ENCODE peak calls at places on chromosomes 5 and 9, in five cellular contexts. C is M059J, R is upper lobe of right lung, V is fibroblast of villous mesenchyme, I is heart left ventricle. N is an unnamed sample.

GRCh38 chr9:129178983-129179382 is 922 bp upstream of the IER5L start:
- DNase-seq in I (no peak), R (no peak), V (no peak), C (no peak), N (no peak)

GRCh38 chr9:121652037-121652837 is 803 bp downstream of the DAB2IP start:
- DNase-seq in V (peak), C (no peak), I (peak), R (no peak), N (no peak)

GRCh38 chr9:115593587-115594091 is 475.7 kb upstream of the TNC start:
- DNase-seq in I (no peak), R (no peak), C (peak), V (peak), N (no peak)

GRCh38 chr9:127541865-127542264 is 70.2 kb upstream of the STXBP1 start:
- DNase-seq in C (no peak), I (peak), V (peak), R (peak), N (no peak)

GRCh38 chr5:160083012-160083436 is 36.2 kb downstream of the PWWP2A start:
- DNase-seq in C (peak), I (no peak), R (no peak), V (peak), N (no peak)

GRCh38 chr5:94977437-94977836 is 307.5 kb downstream of the MCTP1 start:
- DNase-seq in R (no peak), C (no peak), I (no peak), V (no peak), N (no peak)

GRCh38 chr5:95382843-95383242 is 8.3 kb upstream of the FAM81B start:
- DNase-seq in I (no peak), V (no peak), R (no peak), C (peak), N (no peak)

GRCh38 chr5:79020861-79021561 is 35.9 kb upstream of the ARSB start:
- DNase-seq in I (peak), V (peak), C (peak), R (peak), N (no peak)

GRCh38 chr5:116476903-116477537 is 97.6 kb downstream of the SEMA6A start:
- DNase-seq in V (no peak), I (no peak), C (no peak), R (no peak), N (no peak)

GRCh38 chr5:159045165-159045811 is 54.4 kb downstream of the EBF1 start:
- DNase-seq in V (no peak), I (no peak), R (no peak), C (no peak), N (no peak)

GRCh38 chr9:38154501-38155421 is 85.7 kb upstream of the SHB start:
- DNase-seq in C (peak), R (no peak), V (no peak), I (no peak), N (no peak)

GRCh38 chr9:13351768-13352386 is 72.4 kb upstream of the MPDZ start:
- DNase-seq in V (peak), R (no peak), I (no peak), C (peak), N (no peak)

GRCh38 chr5:100901851-100902341 is 1.2 kb downstream of the ST8SIA4 start:
- DNase-seq in I (peak), R (no peak), V (peak), C (no peak), N (no peak)

GRCh38 chr5:176792584-176793342 is 17.6 kb upstream of the UNC5A start:
- DNase-seq in R (no peak), I (no peak), V (no peak), C (no peak), N (no peak)

GRCh38 chr5:113278976-113279375 is 155.8 kb downstream of the TSSK1B start:
- DNase-seq in I (no peak), V (no peak), R (no peak), C (no peak), N (no peak)

GRCh38 chr5:168531987-168532386 is 2.9 kb downstream of the FBLL1 start:
- DNase-seq in R (no peak), C (no peak), V (no peak), I (no peak), N (no peak)

GRCh38 chr5:134005415-134006118 is 792 bp upstream of the VDAC1 start:
- DNase-seq in R (peak), I (peak), C (no peak), V (peak), N (no peak)

GRCh38 chr9:16828335-16829281 is 41.9 kb downstream of the BNC2 start:
- DNase-seq in V (peak), C (peak), R (no peak), I (peak), N (no peak)

GRCh38 chr5:87069974-87070608 is 197.6 kb upstream of the RASA1 start:
- DNase-seq in R (no peak), V (peak), C (peak), I (no peak), N (no peak)

GRCh38 chr5:125042243-125042887 is 295.9 kb upstream of the ZNF608 start:
- DNase-seq in C (peak), V (no peak), I (no peak), R (no peak), N (no peak)

GRCh38 chr9:89593776-89594427 is 10.9 kb upstream of the GADD45G start:
- DNase-seq in C (peak), V (peak), R (peak), I (peak), N (no peak)